ENCODE peak calls at places on chromosomes 5 and 9, in eight cellular contexts. L, K, I, T, Q, G, C and Z are unnamed samples.

GRCh38 chr5:132392978-132393825 is 23.7 kb downstream of the SLC22A5 start:
- DNase-seq in L (no peak), K (no peak), I (no peak), T (no peak), Q (no peak), G (no peak), C (no peak), Z (no peak)

GRCh38 chr9:130292104-130292503 is 26.5 kb downstream of the HMCN2 start:
- DNase-seq in L (no peak), K (no peak), I (no peak), T (no peak), Q (no peak), G (no peak), C (peak), Z (no peak)

GRCh38 chr5:134466241-134467069 is 54.8 kb upstream of the CDKN2AIPNL start:
- DNase-seq in L (peak), K (peak), I (peak), T (peak), Q (peak), G (peak), C (peak), Z (peak)

GRCh38 chr9:125674981-125675973 is 31.7 kb downstream of the MAPKAP1 start:
- DNase-seq in L (no peak), K (no peak), I (peak), T (no peak), Q (peak), G (no peak), C (peak), Z (no peak)

GRCh38 chr5:150616024-150616470 is 24.4 kb upstream of the SYNPO start:
- DNase-seq in L (no peak), K (no peak), I (no peak), T (no peak), Q (no peak), G (no peak), C (no peak), Z (no peak)

GRCh38 chr5:179747815-179748214 is 15.2 kb downstream of the MAML1 start:
- DNase-seq in L (no peak), K (no peak), I (no peak), T (no peak), Q (no peak), G (no peak), C (no peak), Z (no peak)

GRCh38 chr9:126499005-126499910 is 114.5 kb upstream of the LMX1B start:
- DNase-seq in L (peak), K (peak), I (no peak), T (peak), Q (peak), G (peak), C (peak), Z (peak)

GRCh38 chr5:42228279-42228678 is 195.0 kb upstream of the GHR start:
- DNase-seq in L (no peak), K (no peak), I (no peak), T (no peak), Q (no peak), G (no peak), C (peak), Z (no peak)

GRCh38 chr5:1000329-1000728 is 8.3 kb upstream of the NKD2 start:
- DNase-seq in L (no peak), K (no peak), I (no peak), T (peak), Q (no peak), G (peak), C (no peak), Z (no peak)

GRCh38 chr5:45696206-45696836 is at the start of gene HCN1:
- DNase-seq in L (no peak), K (no peak), I (no peak), T (peak), Q (peak), G (peak), C (peak), Z (peak)

GRCh38 chr5:119473241-119473640 is 20.9 kb downstream of the HSD17B4 start:
- DNase-seq in L (no peak), K (no peak), I (no peak), T (no peak), Q (no peak), G (no peak), C (no peak), Z (no peak)

GRCh38 chr5:172910828-172911627 is 48.2 kb upstream of the RPL26L1 start:
- DNase-seq in L (peak), K (no peak), I (peak), T (peak), Q (peak), G (peak), C (peak), Z (peak)

GRCh38 chr5:118577621-118578020 is 410.7 kb downstream of the DTWD2 start:
- DNase-seq in L (no peak), K (no peak), I (no peak), T (no peak), Q (no peak), G (no peak), C (no peak), Z (no peak)

GRCh38 chr5:53105611-53106300 is 3.8 kb downstream of the MOCS2 start:
- DNase-seq in L (no peak), K (no peak), I (no peak), T (no peak), Q (no peak), G (no peak), C (no peak), Z (no peak)
- TF ChIP-seq CTCF in L (no peak), K (no peak), I (no peak), T (no peak), Q (no peak), G (no peak), C (no peak), Z (no peak)

GRCh38 chr5:55694152-55694830 is 17.8 kb downstream of the SLC38A9 start:
- DNase-seq in L (peak), K (no peak), I (peak), T (no peak), Q (peak), G (no peak), C (peak), Z (no peak)
- TF ChIP-seq CTCF in L (peak), K (no peak), I (peak), T (peak), Q (peak), G (no peak), C (peak), Z (peak)

DNA sequence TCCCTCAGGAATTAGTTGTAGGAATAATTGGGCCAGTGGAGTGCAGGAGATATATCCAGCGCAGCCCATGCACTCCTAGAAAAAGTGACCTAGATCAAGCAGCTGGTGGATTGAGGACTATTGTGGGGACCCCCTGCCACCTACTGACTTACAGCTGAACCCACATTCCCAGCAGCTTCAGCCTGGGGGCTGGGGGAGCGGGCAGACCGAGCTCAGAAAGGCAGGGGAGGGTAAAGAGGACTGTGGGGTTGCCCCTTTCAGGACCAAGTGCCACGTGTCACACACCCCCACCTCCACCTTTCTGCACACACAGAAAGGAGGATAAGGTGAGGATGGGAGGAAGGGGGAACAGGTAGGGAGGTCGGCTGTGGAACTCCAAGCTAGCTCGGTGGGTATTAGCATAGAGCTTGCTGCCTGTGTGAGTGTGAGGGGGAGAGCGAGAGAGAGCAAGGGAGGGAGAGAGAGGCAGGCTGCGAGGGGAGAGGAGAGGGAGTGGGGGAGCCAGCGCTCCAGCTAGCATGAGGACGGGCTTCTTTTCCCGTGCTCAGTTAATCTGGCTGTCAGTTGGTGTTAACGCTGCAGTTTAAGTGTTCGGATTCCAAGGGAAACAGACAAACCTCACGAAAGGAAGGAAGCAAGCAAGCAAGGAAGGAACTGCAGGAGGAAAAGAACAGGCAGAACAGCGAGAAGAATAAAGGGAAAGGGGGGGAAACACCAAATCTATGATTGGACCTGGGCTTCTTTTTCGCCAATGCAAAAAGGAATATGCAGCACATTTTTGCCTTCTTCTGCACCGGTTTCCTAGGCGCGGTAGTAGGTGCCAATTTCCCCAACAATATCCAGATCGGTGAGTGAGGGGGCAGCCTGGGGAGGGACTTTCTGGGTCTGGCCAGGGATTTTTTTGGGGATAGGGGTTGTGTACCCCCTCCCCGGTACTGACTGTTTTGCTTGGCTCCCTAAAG is at the start of gene GRIA1:
- DNase-seq in L (no peak), K (no peak), I (no peak), T (peak), Q (no peak), G (peak), C (no peak), Z (no peak)
- TF ChIP-seq CTCF in L (no peak), K (no peak), I (no peak), T (no peak), Q (no peak), G (no peak), C (no peak), Z (no peak)

GRCh38 chr9:76219555-76220151 is 174.6 kb downstream of the RFK start:
- DNase-seq in L (no peak), K (no peak), I (no peak), T (peak), Q (no peak), G (no peak), C (peak), Z (no peak)
- TF ChIP-seq CTCF in L (no peak), K (no peak), I (peak), T (peak), Q (peak), G (peak), C (peak), Z (no peak)

GRCh38 chr9:76759726-76760125 is 4.5 kb upstream of the PCA3 start:
- DNase-seq in L (peak), K (no peak), I (no peak), T (no peak), Q (no peak), G (no peak), C (no peak), Z (no peak)

GRCh38 chr9:76758476-76758875 is 5.8 kb upstream of the PCA3 start:
- DNase-seq in L (no peak), K (no peak), I (no peak), T (no peak), Q (no peak), G (no peak), C (no peak), Z (no peak)

GRCh38 chr9:76761448-76761847 is 2.8 kb upstream of the PCA3 start:
- DNase-seq in L (no peak), K (no peak), I (no peak), T (no peak), Q (no peak), G (no peak), C (peak), Z (no peak)

GRCh38 chr9:76757274-76757673 is 7.0 kb upstream of the PCA3 start:
- DNase-seq in L (peak), K (no peak), I (no peak), T (no peak), Q (no peak), G (no peak), C (no peak), Z (no peak)

GRCh38 chr9:76756273-76756650 is 8.0 kb upstream of the PCA3 start:
- DNase-seq in L (peak), K (no peak), I (no peak), T (peak), Q (peak), G (peak), C (peak), Z (no peak)
- TF ChIP-seq CTCF in L (no peak), K (no peak), I (peak), T (peak), Q (peak), G (no peak), C (peak), Z (no peak)

GRCh38 chr5:66829826-66830225 is 233.6 kb downstream of the MAST4 start:
- DNase-seq in L (no peak), K (no peak), I (no peak), T (no peak), Q (peak), G (no peak), C (peak), Z (no peak)

GRCh38 chr5:66826696-66827095 is 230.5 kb downstream of the MAST4 start:
- DNase-seq in L (no peak), K (no peak), I (no peak), T (peak), Q (no peak), G (no peak), C (no peak), Z (no peak)

GRCh38 chr5:66828551-66829421 is 232.6 kb downstream of the MAST4 start:
- DNase-seq in L (no peak), K (peak), I (no peak), T (peak), Q (peak), G (peak), C (peak), Z (no peak)

GRCh38 chr5:66828046-66828550 is 231.9 kb downstream of the MAST4 start:
- DNase-seq in L (no peak), K (no peak), I (no peak), T (peak), Q (no peak), G (no peak), C (no peak), Z (no peak)

GRCh38 chr5:66830636-66831035 is 234.4 kb downstream of the MAST4 start:
- DNase-seq in L (no peak), K (no peak), I (no peak), T (no peak), Q (peak), G (no peak), C (no peak), Z (no peak)
- TF ChIP-seq CTCF in L (no peak), K (no peak), I (no peak), T (no peak), Q (peak), G (no peak), C (peak), Z (no peak)

DNA sequence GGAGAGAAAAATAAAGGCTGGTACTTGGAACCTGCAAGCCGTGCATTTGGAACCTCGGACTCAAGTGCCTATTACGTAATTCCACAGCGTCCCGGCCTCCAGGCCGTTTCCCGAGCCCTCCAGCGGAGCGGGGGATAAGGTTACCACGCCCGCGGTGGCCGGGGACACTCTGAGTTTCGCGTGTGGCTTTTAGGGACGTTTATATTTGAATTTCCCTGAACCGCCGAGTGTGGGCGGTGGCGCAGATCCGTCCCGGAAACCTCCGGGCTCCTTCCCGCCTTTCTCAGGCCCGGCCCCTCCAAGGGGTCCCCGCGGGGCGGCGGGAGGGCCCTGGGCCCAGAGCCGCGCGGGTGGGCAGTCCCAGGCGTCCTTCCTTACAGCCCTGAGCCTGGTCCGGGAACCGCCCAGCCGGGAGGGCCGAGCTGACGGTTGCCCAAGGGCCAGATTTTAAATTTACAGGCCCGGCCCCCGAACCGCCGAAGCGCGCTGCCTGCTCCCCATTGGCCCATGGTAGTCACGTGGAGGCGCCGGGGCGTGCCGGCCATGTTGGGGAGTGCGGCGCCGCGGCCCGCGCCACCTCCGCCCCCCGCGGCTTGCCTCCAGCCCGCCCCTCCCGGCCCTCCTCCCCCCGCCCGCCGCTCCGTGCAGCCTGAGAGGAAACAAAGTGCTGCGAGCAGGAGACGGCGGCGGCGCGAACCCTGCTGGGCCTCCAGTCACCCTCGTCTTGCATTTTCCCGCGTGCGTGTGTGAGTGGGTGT is at the start of gene LMNB1:
- DNase-seq in L (peak), K (peak), I (peak), T (peak), Q (peak), G (peak), C (peak), Z (peak)
- TF ChIP-seq CTCF in L (no peak), K (no peak), I (no peak), T (no peak), Q (peak), G (no peak), C (no peak), Z (no peak)

GRCh38 chr5:31232273-31232888 is 38.9 kb downstream of the CDH6 start:
- DNase-seq in L (peak), K (no peak), I (peak), T (peak), Q (peak), G (peak), C (peak), Z (peak)
- TF ChIP-seq CTCF in L (peak), K (no peak), I (peak), T (peak), Q (peak), G (peak), C (peak), Z (peak)